ENCODE peak calls at places on chromosomes 5 and 9, in eight cellular contexts. N is PC-9, E is left ventricle myocardium inferior, X is NB4, F is IMR-90, Z is fibroblast of the aortic adventitia, T is heart left ventricle, D is lower leg skin. H is an unnamed sample.

GRCh38 chr9:117783828-117784227 is 79.6 kb downstream of the TLR4 start:
- DNase-seq in N (no peak), E (no peak), X (peak; percentile 31), F (no peak), Z (no peak), T (no peak), D (no peak), H (peak; percentile 10)

GRCh38 chr9:1604942-1605560 is 410.1 kb upstream of the SMARCA2 start:
- DNase-seq in N (no peak), E (no peak), X (peak; percentile 70), F (no peak), Z (peak; percentile 12), T (no peak), D (no peak), H (no peak)

GRCh38 chr9:118836891-118837290 is 532.3 kb downstream of the BRINP1 start:
- DNase-seq in N (no peak), E (no peak), X (no peak), F (no peak), Z (no peak), T (no peak), D (no peak), H (no peak)

GRCh38 chr5:114419941-114420340 is 58.1 kb downstream of the KCNN2 start:
- DNase-seq in N (no peak), E (no peak), X (no peak), F (peak; percentile 93), Z (no peak), T (no peak), D (no peak), H (no peak)

GRCh38 chr5:31443572-31443971 is 88.3 kb downstream of the DROSHA start:
- DNase-seq in N (no peak), E (no peak), X (no peak), F (no peak), Z (no peak), T (no peak), D (no peak), H (no peak)

GRCh38 chr9:92612292-92612691 is 57.6 kb downstream of the IPPK start:
- DNase-seq in N (no peak), E (no peak), X (no peak), F (no peak), Z (no peak), T (no peak), D (peak; percentile 61), H (no peak)

GRCh38 chr9:126676685-126677143 is 63.0 kb downstream of the LMX1B start:
- DNase-seq in N (no peak), E (no peak), X (no peak), F (no peak), Z (no peak), T (no peak), D (no peak), H (no peak)

GRCh38 chr5:86971034-86971511 is 296.6 kb upstream of the RASA1 start:
- DNase-seq in N (no peak), E (no peak), X (peak; percentile 31), F (peak; percentile 27), Z (peak; percentile 35), T (no peak), D (no peak), H (peak; percentile 19)

GRCh38 chr5:13412040-13412595 is 532.4 kb downstream of the DNAH5 start:
- DNase-seq in N (peak; percentile 8), E (no peak), X (no peak), F (no peak), Z (no peak), T (no peak), D (no peak), H (no peak)

GRCh38 chr5:36820900-36821299 is 55.7 kb upstream of the NIPBL start:
- DNase-seq in N (no peak), E (no peak), X (peak; percentile 34), F (no peak), Z (no peak), T (no peak), D (no peak), H (no peak)

GRCh38 chr5:168708301-168708695 is 129.1 kb upstream of the PANK3 start:
- DNase-seq in N (no peak), E (no peak), X (no peak), F (no peak), Z (no peak), T (no peak), D (no peak), H (no peak)

GRCh38 chr9:71767421-71768321 is 642 bp downstream of the CEMIP2 start:
- DNase-seq in N (peak; percentile 26), E (peak; percentile 20), X (no peak), F (peak; percentile 26), Z (peak; percentile 36), T (peak; percentile 67), D (peak; percentile 87), H (no peak)

GRCh38 chr9:114080195-114080772 is 2.2 kb upstream of the AMBP start:
- DNase-seq in N (no peak), E (no peak), X (no peak), F (no peak), Z (no peak), T (no peak), D (no peak), H (no peak)

GRCh38 chr9:120402741-120403542 is 177.0 kb downstream of the CDK5RAP2 start:
- DNase-seq in N (peak; percentile 55), E (no peak), X (peak; percentile 94), F (peak; percentile 98), Z (peak; percentile 87), T (no peak), D (no peak), H (peak; percentile 74)

GRCh38 chr5:79762929-79763328 is 73.3 kb downstream of the CMYA5 start:
- DNase-seq in N (no peak), E (no peak), X (no peak), F (no peak), Z (no peak), T (no peak), D (no peak), H (no peak)

GRCh38 chr5:154421868-154422267 is 23.9 kb upstream of the SAP30L start:
- DNase-seq in N (no peak), E (no peak), X (peak; percentile 50), F (peak; percentile 14), Z (no peak), T (no peak), D (peak; percentile 5), H (no peak)

GRCh38 chr9:35731415-35732184 is 395 bp downstream of the TLN1 start:
- DNase-seq in N (no peak), E (no peak), X (peak; percentile 27), F (no peak), Z (peak; percentile 52), T (no peak), D (peak; percentile 93), H (no peak)

GRCh38 chr5:138180183-138180782 is 1.4 kb downstream of the KIF20A start:
- DNase-seq in N (peak; percentile 16), E (no peak), X (peak; percentile 90), F (peak; percentile 64), Z (peak; percentile 61), T (no peak), D (no peak), H (peak; percentile 36)

GRCh38 chr9:31321256-31321655 is 1063.2 kb upstream of the ACO1 start:
- DNase-seq in N (no peak), E (no peak), X (no peak), F (no peak), Z (no peak), T (no peak), D (no peak), H (no peak)
- TF ChIP-seq CTCF in N (no peak), E (no peak), X (no peak), F (no peak), Z (no peak), T (no peak), D (no peak), H (no peak)

DNA sequence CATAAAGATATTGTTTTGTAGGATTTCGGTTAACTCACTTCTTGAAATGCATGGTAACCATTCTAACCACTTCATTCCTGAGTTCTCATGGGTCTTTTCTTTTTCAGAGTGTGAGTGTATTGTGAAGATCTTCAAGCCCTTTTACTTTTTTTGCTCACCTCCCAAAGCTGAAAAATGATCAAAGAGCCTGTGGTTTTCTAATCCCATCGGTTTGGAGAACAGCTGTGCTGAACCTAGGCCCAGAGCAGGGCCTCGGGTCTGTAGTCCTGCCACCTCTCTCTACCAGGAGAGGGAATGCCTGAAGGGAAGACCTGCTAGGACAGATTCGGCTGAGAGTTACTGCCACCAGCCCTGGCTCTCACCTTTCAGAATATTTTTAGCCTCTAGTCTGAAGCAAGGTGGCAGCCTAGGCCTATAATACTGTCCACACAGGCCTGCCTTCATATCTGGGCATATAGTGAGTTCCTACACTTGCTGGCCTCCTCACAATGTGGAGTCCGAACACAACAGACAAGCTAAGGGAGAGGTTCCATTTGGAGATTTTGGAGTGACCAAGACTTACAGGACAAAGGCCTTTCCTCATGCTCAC is 13.8 kb downstream of the RGMB start:
- DNase-seq in N (no peak), E (no peak), X (no peak), F (no peak), Z (no peak), T (no peak), D (no peak), H (no peak)
- H3K4me3 ChIP-seq in N (no peak overlapping the region), E (no peak overlapping the region), X (no peak overlapping the region), F (no peak overlapping the region), Z (no peak overlapping the region), T (no peak overlapping the region), D (no peak overlapping the region), H (no peak overlapping the region)

GRCh38 chr5:29218829-29219228 is 1974.7 kb upstream of the CDH6 start:
- DNase-seq in N (no peak), E (no peak), X (no peak), F (no peak), Z (no peak), T (no peak), D (no peak), H (no peak)

GRCh38 chr5:29213475-29213874 is 1980.0 kb upstream of the CDH6 start:
- DNase-seq in N (no peak), E (no peak), X (no peak), F (no peak), Z (no peak), T (no peak), D (no peak), H (no peak)

GRCh38 chr5:29214821-29215220 is 1978.7 kb upstream of the CDH6 start:
- DNase-seq in N (no peak), E (no peak), X (peak; percentile 5), F (no peak), Z (peak; percentile 51), T (no peak), D (no peak), H (no peak)

DNA sequence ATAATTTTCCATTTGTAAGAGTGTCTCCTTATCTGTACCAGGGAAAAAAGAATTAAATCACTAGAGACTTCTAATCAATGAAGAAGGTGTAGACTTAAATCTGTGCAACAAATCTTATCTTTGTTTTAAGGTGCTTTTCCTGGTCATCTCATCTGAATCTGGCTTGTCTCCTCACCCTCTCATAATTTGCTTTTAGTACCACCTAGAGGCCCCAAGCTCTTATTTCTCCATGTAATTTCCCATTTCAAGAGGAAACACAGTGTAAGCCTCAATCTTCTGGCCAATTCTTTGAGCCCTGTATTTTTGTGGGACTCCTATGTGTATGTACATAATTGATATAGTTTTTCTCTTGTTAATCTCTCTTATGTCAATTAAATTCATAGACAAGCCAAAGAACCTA is 1975.3 kb upstream of the CDH6 start:
- DNase-seq in N (no peak), E (no peak), X (peak; percentile 6), F (no peak), Z (no peak), T (no peak), D (no peak), H (no peak)
- TF ChIP-seq CTCF in N (peak; percentile 42), E (no peak), X (no peak), F (no peak), Z (no peak), T (no peak), D (no peak), H (peak; percentile 23)

GRCh38 chr5:39364367-39364766 is at the start of gene C9:
- DNase-seq in N (no peak), E (no peak), X (no peak), F (no peak), Z (no peak), T (no peak), D (no peak), H (no peak)
- H3K4me3 ChIP-seq in N (no peak within 1 kb of the TSS), E (no peak within 1 kb of the TSS), X (no peak within 1 kb of the TSS), F (no peak within 1 kb of the TSS), Z (no peak within 1 kb of the TSS), T (no peak within 1 kb of the TSS), D (no peak within 1 kb of the TSS), H (no peak within 1 kb of the TSS)